ENCODE peak calls at places on chromosomes 4 and X, in ten cellular contexts. A is HEK293T; J is activated gamma-delta T cell; I is sciatic nerve; H is H9; B is CD4-positive, CD25-positive, alpha-beta regulatory T cell; T is NCI-H1417; Z is CD8-positive, alpha-beta memory T cell; V is activated T-helper 1 cell treated with anti-CD3 and anti-CD28 coated beads, Interleukin-2, amount 50 U/mL, for 16 hours; R is hypothalamus. D is an unnamed sample.

GRCh38 chr4:76430519-76431388 is 4.3 kb upstream of the SHROOM3 start:
- DNase-seq in A (peak), V (no peak), B (peak), Z (peak), T (peak), R (no peak), H (no peak), I (no peak), J (no peak), D (no peak)

GRCh38 chr4:36420111-36420679 is 138.8 kb downstream of the DTHD1 start:
- DNase-seq in A (no peak), R (no peak), Z (no peak), B (no peak), T (no peak), I (no peak), V (no peak), J (no peak), H (peak), D (no peak)

GRCh38 chr4:83083925-83084475 is 30.5 kb downstream of the PLAC8 start:
- DNase-seq in B (peak), I (no peak), J (no peak), H (no peak), T (no peak), Z (peak), R (no peak), V (no peak), A (peak), D (no peak)

GRCh38 chrX:65866146-65866545 is 173.7 kb downstream of the VSIG4 start:
- DNase-seq in V (no peak), B (no peak), Z (peak), I (no peak), A (no peak), H (no peak), T (no peak), R (no peak), J (no peak), D (no peak)

GRCh38 chr4:182297659-182298058 is 54.5 kb downstream of the TENM3 start:
- DNase-seq in V (no peak), A (no peak), J (no peak), Z (no peak), B (no peak), I (no peak), H (no peak), R (no peak), T (no peak), D (no peak)

GRCh38 chr4:64079316-64079715 is 329.9 kb downstream of the TECRL start:
- DNase-seq in T (no peak), B (no peak), Z (no peak), R (no peak), A (no peak), V (no peak), I (no peak), J (no peak), H (no peak), D (no peak)

GRCh38 chr4:182434720-182435119 is 191.5 kb downstream of the TENM3 start:
- DNase-seq in I (no peak), Z (no peak), B (no peak), V (no peak), J (no peak), H (no peak), R (no peak), A (no peak), T (no peak), D (no peak)

GRCh38 chr4:4387531-4388311 is 819 bp downstream of the NSG1 start:
- DNase-seq in T (peak), I (no peak), H (no peak), R (no peak), Z (peak), A (no peak), B (no peak), J (no peak), V (no peak), D (peak)

GRCh38 chrX:54928876-54929275 is 8.3 kb downstream of the TRO start:
- DNase-seq in A (no peak), T (no peak), J (no peak), R (no peak), B (no peak), I (no peak), V (no peak), Z (no peak), H (no peak), D (no peak)

D was measured in aorta.